ENCODE peak calls at places on chromosomes 12 and 14, in ten cellular contexts. X is stomach, A is BJ, G is cardiac muscle cell, D is heart right ventricle, H is heart left ventricle, M is NT2/D1, B is bronchial epithelial cell, I is left ventricle myocardium inferior, U is kidney epithelial cell. V is an unnamed sample.
A peak's percentile ranks its signal among the peaks of the same experiment; 100 is the strongest.

GRCh38 chr14:60723218-60724079 is 702 bp downstream of the SIX4 start:
- DNase-seq in X (peak; percentile 54), A (no peak), G (peak; percentile 67), D (peak; percentile 32), H (peak; percentile 11), M (no peak), B (peak; percentile 33), I (no peak), U (no peak), V (peak; percentile 81)

GRCh38 chr12:65824314-65824563 is at the start of gene HMGA2:
- DNase-seq in X (no peak), A (no peak), G (no peak), D (peak; percentile 14), H (no peak), M (no peak), B (no peak), I (no peak), U (peak; percentile 48), V (no peak)

GRCh38 chr12:5268424-5269210 is 163.3 kb upstream of the NTF3 start:
- DNase-seq in X (no peak), A (no peak), G (no peak), D (no peak), H (no peak), M (no peak), B (peak; percentile 8), I (no peak), U (no peak), V (no peak)

GRCh38 chr12:88501976-88502938 is 78.0 kb downstream of the KITLG start:
- DNase-seq in X (no peak), A (no peak), G (no peak), D (no peak), H (no peak), M (no peak), B (peak; percentile 88), I (no peak), U (no peak), V (no peak)

GRCh38 chr12:121579981-121580868 is 598 bp downstream of the KDM2B start:
- DNase-seq in X (peak; percentile 78), A (no peak), G (peak; percentile 85), D (peak; percentile 77), H (peak; percentile 77), M (no peak), B (peak; percentile 13), I (peak; percentile 74), U (no peak), V (peak; percentile 86)

GRCh38 chr14:35362911-35363374 is 41.6 kb downstream of the NFKBIA start:
- DNase-seq in X (no peak), A (no peak), G (no peak), D (no peak), H (no peak), M (no peak), B (peak; percentile 55), I (no peak), U (no peak), V (no peak)

GRCh38 chr14:80055912-80056801 is 155.1 kb downstream of the DIO2 start:
- DNase-seq in X (peak; percentile 27), A (no peak), G (peak; percentile 57), D (no peak), H (peak; percentile 27), M (peak; percentile 46), B (peak; percentile 48), I (no peak), U (peak; percentile 5), V (no peak)

GRCh38 chr14:76985021-76985420 is 43.5 kb downstream of the IRF2BPL start:
- DNase-seq in X (no peak), A (no peak), G (peak; percentile 31), D (no peak), H (no peak), M (no peak), B (no peak), I (no peak), U (no peak), V (no peak)

GRCh38 chr12:118052324-118053070 is 8.5 kb downstream of the WSB2 start:
- DNase-seq in X (peak; percentile 81), A (peak; percentile 96), G (no peak), D (peak; percentile 62), H (peak; percentile 79), M (no peak), B (peak; percentile 96), I (peak; percentile 72), U (peak; percentile 94), V (peak; percentile 79)

GRCh38 chr12:27607611-27608010 is 83.6 kb downstream of the PPFIBP1 start:
- DNase-seq in X (no peak), A (no peak), G (no peak), D (no peak), H (no peak), M (no peak), B (no peak), I (no peak), U (no peak), V (no peak)

GRCh38 chr12:981176-981828 is 9.7 kb upstream of the ERC1 start:
- DNase-seq in X (no peak), A (no peak), G (no peak), D (no peak), H (no peak), M (no peak), B (peak; percentile 70), I (no peak), U (no peak), V (no peak)

GRCh38 chr14:91177073-91177796 is 63.4 kb downstream of the DGLUCY start:
- DNase-seq in X (peak; percentile 65), A (peak; percentile 18), G (peak; percentile 70), D (no peak), H (peak; percentile 32), M (peak; percentile 22), B (peak; percentile 63), I (no peak), U (peak; percentile 43), V (peak; percentile 61)

GRCh38 chr14:97624985-97625384 is 827.8 kb downstream of the VRK1 start:
- DNase-seq in X (no peak), A (no peak), G (no peak), D (no peak), H (no peak), M (no peak), B (no peak), I (no peak), U (no peak), V (no peak)

GRCh38 chr12:71627438-71628002 is 36.1 kb downstream of the ZFC3H1 start:
- DNase-seq in X (no peak), A (no peak), G (no peak), D (no peak), H (no peak), M (no peak), B (peak; percentile 23), I (no peak), U (no peak), V (no peak)

GRCh38 chr12:102638777-102639176 is 158.4 kb upstream of the IGF1 start:
- DNase-seq in X (no peak), A (no peak), G (no peak), D (no peak), H (no peak), M (no peak), B (peak; percentile 29), I (no peak), U (no peak), V (no peak)

DNA sequence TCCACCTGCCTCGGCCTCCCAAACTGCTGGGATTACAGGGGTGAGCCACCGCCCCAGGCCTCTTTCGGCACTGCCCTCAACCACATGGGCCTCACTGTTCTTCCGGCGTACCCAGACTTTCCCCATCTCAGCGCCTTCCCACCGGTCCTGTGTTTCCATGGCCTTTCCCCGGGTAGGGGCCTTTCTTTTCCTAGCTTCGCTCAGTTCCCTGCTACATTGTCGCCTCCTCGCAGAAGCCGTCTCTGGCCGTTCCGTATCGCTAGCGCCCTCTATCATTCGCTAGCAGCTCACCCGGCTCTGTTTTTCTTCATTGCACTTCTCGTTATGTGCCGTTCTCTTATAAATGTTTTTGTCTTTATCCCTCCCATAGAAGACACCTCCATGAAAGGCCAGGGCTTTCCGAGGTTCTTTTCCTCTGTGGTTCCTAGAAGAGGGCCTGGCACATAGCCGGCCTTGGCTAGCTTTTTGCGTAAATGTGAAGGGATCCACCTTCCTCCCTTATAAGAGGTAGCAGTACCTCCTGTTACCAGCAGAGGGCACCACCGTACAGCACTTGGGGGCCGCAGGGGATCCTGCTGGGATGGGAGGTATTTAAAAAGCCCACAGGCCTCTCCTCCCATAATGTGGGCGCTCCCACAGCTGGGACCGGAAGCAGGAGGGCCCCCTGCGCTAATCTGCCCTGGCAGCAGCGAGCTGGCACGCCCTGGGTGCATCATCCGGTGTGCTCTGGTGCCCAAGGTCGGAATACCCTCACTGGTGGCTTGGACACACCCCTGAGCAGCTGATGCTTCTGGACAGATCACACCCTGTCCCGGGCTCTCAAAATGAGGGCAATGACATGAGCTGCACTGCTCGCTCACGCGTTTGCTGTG is 18.8 kb downstream of the TAMALIN start:
- DNase-seq in X (peak; percentile 90), A (no peak), G (peak; percentile 85), D (peak; percentile 72), H (peak; percentile 87), M (peak; percentile 67), B (peak; percentile 65), I (peak; percentile 79), U (no peak), V (peak; percentile 82)
- H3K4me3 ChIP-seq in X (peak overlapping the region; percentile 21), A (peak overlapping the region; percentile 22), G (peak overlapping the region; percentile 35), D (peak overlapping the region; percentile 43), H (peak overlapping the region; percentile 20), M (peak overlapping the region; percentile 22), B (no peak overlapping the region), I (peak overlapping the region; percentile 72), U (no peak overlapping the region), V (peak overlapping the region; percentile 60)

GRCh38 chr12:76366163-76366562 is 17.9 kb upstream of the BBS10 start:
- DNase-seq in X (no peak), A (no peak), G (no peak), D (no peak), H (no peak), M (no peak), B (no peak), I (no peak), U (no peak), V (no peak)

GRCh38 chr12:76356094-76356493 is 7.9 kb upstream of the BBS10 start:
- DNase-seq in X (no peak), A (no peak), G (no peak), D (no peak), H (no peak), M (no peak), B (no peak), I (no peak), U (no peak), V (no peak)

GRCh38 chr12:76360316-76360715 is 12.1 kb upstream of the BBS10 start:
- DNase-seq in X (no peak), A (no peak), G (no peak), D (no peak), H (no peak), M (no peak), B (no peak), I (no peak), U (no peak), V (no peak)
- H3K36me3 ChIP-seq in X (peaks cover 65% of the 10 kb centered on the region), A (no peaks in the 10 kb centered on the region), G (peaks cover 18% of the 10 kb centered on the region), D (no peaks in the 10 kb centered on the region), H (peaks cover 64% of the 10 kb centered on the region), M (peaks cover 27% of the 10 kb centered on the region), B (no peaks in the 10 kb centered on the region), I (peaks cover 52% of the 10 kb centered on the region), U (no peaks in the 10 kb centered on the region), V (peaks cover 62% of the 10 kb centered on the region)

GRCh38 chr12:122886851-122887816 is 8.8 kb downstream of the VPS37B start:
- DNase-seq in X (peak; percentile 46), A (no peak), G (no peak), D (no peak), H (no peak), M (no peak), B (peak; percentile 98), I (no peak), U (peak; percentile 87), V (no peak)
- H3K4me3 ChIP-seq in X (no peak overlapping the region), A (no peak overlapping the region), G (no peak overlapping the region), D (no peak overlapping the region), H (no peak overlapping the region), M (no peak overlapping the region), B (peak overlapping the region; percentile 31), I (no peak overlapping the region), U (no peak overlapping the region), V (no peak overlapping the region)

GRCh38 chr14:74508844-74509428 is 15.4 kb downstream of the ISCA2 start:
- DNase-seq in X (no peak), A (no peak), G (no peak), D (no peak), H (no peak), M (no peak), B (no peak), I (no peak), U (no peak), V (no peak)
- H3K36me3 ChIP-seq in X (peaks cover 33% of the 10 kb centered on the region), A (peaks cover 6% of the 10 kb centered on the region), G (no peaks in the 10 kb centered on the region), D (no peaks in the 10 kb centered on the region), H (peaks cover 3% of the 10 kb centered on the region), M (peaks cover 7% of the 10 kb centered on the region), B (no peaks in the 10 kb centered on the region), I (no peaks in the 10 kb centered on the region), U (no peaks in the 10 kb centered on the region), V (no peaks in the 10 kb centered on the region)

V was measured in psoas muscle.